ENCODE peak calls at places on chromosomes 11 and 22, in eight cellular contexts. P is stomach, M is upper lobe of left lung, F is HepG2, L is transverse colon, T is sigmoid colon, K is spleen, B is endothelial cell of umbilical vein. S is an unnamed sample.

GRCh38 chr11:93577291-93577690 is 34.1 kb upstream of the SMCO4 start:
- DNase-seq in L (no peak), K (no peak), M (no peak), B (no peak), P (no peak), T (no peak), F (no peak), S (no peak)

GRCh38 chr11:56637500-56637899 is 4.7 kb downstream of the OR5AP2 start:
- DNase-seq in T (no peak), P (no peak), B (no peak), M (no peak), F (no peak), L (no peak), K (no peak), S (no peak)

GRCh38 chr11:8017894-8018741 is 31.0 kb downstream of the EIF3F start:
- DNase-seq in L (no peak), M (peak; percentile 37), P (no peak), K (no peak), F (no peak), T (no peak), B (no peak), S (peak; percentile 49)

GRCh38 chr22:19067696-19068348 is 54.4 kb downstream of the DGCR2 start:
- DNase-seq in B (no peak), M (no peak), L (no peak), T (peak; percentile 48), F (no peak), P (no peak), K (no peak), S (no peak)

GRCh38 chr11:16841984-16842383 is 103.5 kb downstream of the C11orf58 start:
- DNase-seq in T (no peak), P (no peak), M (no peak), F (no peak), K (no peak), B (no peak), L (no peak), S (no peak)

GRCh38 chr11:77203901-77204755 is 76.1 kb downstream of the MYO7A start:
- DNase-seq in T (peak; percentile 50), M (peak; percentile 42), F (no peak), B (no peak), P (no peak), L (peak; percentile 1), K (peak; percentile 67), S (no peak)

GRCh38 chr22:26860233-26860765 is 202.9 kb downstream of the MIAT start:
- DNase-seq in F (no peak), B (no peak), M (no peak), P (no peak), T (no peak), K (no peak), L (no peak), S (no peak)

GRCh38 chr11:41201156-41201555 is 258.3 kb downstream of the LRRC4C start:
- DNase-seq in M (no peak), L (no peak), B (no peak), P (peak; percentile 26), F (peak; percentile 21), K (no peak), T (no peak), S (no peak)

GRCh38 chr11:120184946-120185677 is 25.7 kb upstream of the OAF start:
- DNase-seq in T (peak; percentile 92), M (no peak), L (peak; percentile 82), F (peak; percentile 93), P (peak; percentile 63), K (peak; percentile 74), B (no peak), S (no peak)

GRCh38 chr11:103024086-103024485 is 67.9 kb downstream of the DCUN1D5 start:
- DNase-seq in L (no peak), M (no peak), P (no peak), B (no peak), F (no peak), K (no peak), T (no peak), S (no peak)

GRCh38 chr22:43293661-43294392 is 49.3 kb downstream of the SCUBE1 start:
- DNase-seq in T (peak; percentile 97), B (peak; percentile 25), K (no peak), F (peak; percentile 90), L (peak; percentile 79), M (peak; percentile 77), P (peak; percentile 57), S (no peak)

GRCh38 chr11:35838071-35838470 is 105.8 kb upstream of the LDLRAD3 start:
- DNase-seq in L (no peak), M (no peak), B (no peak), P (no peak), T (no peak), K (no peak), F (no peak), S (no peak)

GRCh38 chr11:85694385-85694980 is 8.5 kb upstream of the CCDC89 start:
- DNase-seq in B (peak; percentile 66), K (no peak), P (no peak), F (peak; percentile 20), T (no peak), M (no peak), L (no peak), S (no peak)

GRCh38 chr11:110196241-110196754 is 100.1 kb downstream of the RDX start:
- DNase-seq in M (no peak), P (no peak), F (peak; percentile 25), B (peak; percentile 45), K (no peak), L (peak; percentile 20), T (no peak), S (no peak)

GRCh38 chr11:37088573-37088910 is 490.5 kb upstream of the RAG2 start:
- DNase-seq in B (no peak), K (no peak), F (no peak), M (no peak), L (no peak), P (no peak), T (no peak), S (no peak)

GRCh38 chr11:94020777-94021615 is at the start of gene HEPHL1:
- DNase-seq in L (no peak), M (no peak), B (no peak), K (no peak), P (no peak), F (no peak), T (no peak), S (no peak)

GRCh38 chr11:48307760-48308386 is 1.9 kb downstream of the OR4S1 start:
- DNase-seq in K (no peak), T (no peak), F (peak; percentile 53), L (peak; percentile 61), M (no peak), P (peak; percentile 70), B (peak; percentile 45), S (no peak)

GRCh38 chr22:30305906-30306628 is 16.8 kb upstream of the CASTOR1 start:
- DNase-seq in B (no peak), L (no peak), M (no peak), T (no peak), P (no peak), K (no peak), F (no peak), S (no peak)

GRCh38 chr11:9176550-9176949 is 85.2 kb upstream of the SCUBE2 start:
- DNase-seq in M (no peak), T (no peak), B (no peak), F (no peak), L (no peak), P (no peak), K (no peak), S (no peak)

DNA sequence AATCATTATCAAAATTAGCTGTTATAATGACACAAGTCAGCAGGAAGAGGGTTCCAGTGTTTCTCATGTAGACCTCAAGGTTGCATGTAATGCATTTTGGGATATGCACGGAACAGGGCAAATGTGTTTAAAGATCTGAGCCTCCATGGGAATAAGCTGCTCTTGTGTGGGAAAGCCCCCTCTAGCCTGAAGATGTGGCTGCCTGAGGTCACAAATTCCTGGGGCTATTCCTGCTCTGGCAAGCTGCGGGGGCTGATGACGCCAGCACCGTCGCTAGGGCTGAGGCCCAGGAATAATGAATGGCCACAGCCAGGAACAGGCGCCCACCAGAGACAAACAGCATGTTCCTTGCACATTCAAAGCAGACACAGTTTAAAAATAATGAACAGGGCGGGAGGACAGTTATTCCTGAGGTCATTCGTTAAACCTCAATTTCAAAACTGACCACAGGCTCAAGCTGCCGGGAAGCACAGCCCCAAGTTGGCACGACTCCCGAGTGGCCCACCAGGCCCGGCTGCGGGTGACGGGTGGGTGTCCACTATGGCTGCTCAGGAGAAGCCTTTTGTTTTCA is 11.7 kb downstream of the OSBPL5 start:
- DNase-seq in F (no peak), T (peak; percentile 93), M (peak; percentile 86), K (peak; percentile 73), P (no peak), L (peak; percentile 53), B (no peak), S (no peak)
- TF ChIP-seq POLR2A in F (no peak), T (no peak), M (no peak), K (no peak), P (no peak), L (no peak), B (no peak), S (no peak)

DNA sequence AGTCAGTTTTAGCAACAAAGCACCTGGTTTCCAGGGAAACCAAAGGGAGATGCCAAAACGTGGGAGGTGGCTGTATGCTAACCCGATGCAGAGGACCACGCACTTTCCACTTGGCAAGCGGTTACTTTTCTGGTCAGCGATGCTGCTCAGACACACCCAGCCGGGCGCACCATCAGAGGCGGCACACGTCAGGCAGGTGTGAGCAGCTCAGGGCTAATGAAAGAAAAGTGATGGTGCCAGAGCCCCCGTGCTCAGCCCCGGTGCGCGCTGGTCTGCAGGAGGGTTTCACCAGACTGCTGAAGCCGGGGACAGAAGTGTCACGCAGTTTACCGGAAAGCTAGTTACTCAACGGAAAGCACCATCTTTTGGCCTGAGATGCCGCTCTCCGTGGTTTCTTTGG is 5.7 kb downstream of the LTO1 start:
- DNase-seq in P (no peak), K (peak; percentile 62), L (no peak), F (no peak), M (peak; percentile 65), T (peak; percentile 54), B (no peak), S (no peak)
- H3K4me1 ChIP-seq in P (peaks cover 24% of the 10 kb centered on the region), K (peaks cover 33% of the 10 kb centered on the region), L (peaks cover 10% of the 10 kb centered on the region), F (peaks cover 58% of the 10 kb centered on the region), M (peaks cover 25% of the 10 kb centered on the region), T (peaks cover 25% of the 10 kb centered on the region), B (peaks cover 7% of the 10 kb centered on the region), S (peaks cover 23% of the 10 kb centered on the region)

DNA sequence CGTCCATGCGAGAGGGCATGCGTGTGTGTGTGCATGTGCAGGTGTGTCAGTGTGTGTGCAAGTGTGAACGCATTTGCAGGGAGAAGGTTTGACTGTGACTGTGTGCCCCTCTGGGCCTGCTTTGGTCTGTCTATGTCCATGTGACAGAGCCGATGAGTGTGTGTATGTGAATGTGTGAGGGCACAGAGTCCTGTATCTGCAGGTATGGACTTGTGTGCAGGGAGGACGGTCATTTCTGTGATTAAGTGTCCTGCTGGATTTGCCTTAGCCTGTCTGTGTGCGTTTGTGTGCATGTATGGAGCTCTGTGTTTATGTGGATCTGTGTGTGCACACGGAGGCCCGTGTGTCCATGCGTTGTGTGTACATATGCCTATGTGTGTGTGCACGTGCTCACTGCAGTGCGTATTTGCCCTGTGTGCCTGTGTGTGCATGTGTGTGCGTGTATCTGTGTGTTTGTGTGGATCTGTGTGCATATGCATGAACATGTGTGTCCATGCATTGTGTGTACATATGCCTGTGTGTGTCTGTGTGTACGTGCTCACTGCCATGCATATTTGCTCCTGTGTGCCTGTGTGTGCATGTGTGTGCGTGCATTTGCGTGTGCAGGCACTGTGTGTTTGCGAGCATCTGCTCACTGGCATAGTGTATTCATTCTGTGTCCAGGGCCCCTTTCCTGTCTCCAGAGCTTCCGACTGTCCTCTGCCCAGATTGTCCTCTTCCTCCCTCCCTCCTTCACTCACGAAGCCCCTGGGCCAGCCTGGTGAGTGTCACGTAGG is 5.6 kb downstream of the EMID1 start:
- DNase-seq in F (no peak), L (no peak), T (no peak), M (no peak), P (no peak), B (no peak), K (no peak), S (no peak)
- TF ChIP-seq POLR2AphosphoS5 in F (no peak), L (no peak), T (no peak), M (no peak), P (no peak), B (no peak), K (no peak), S (no peak)

GRCh38 chr11:74141908-74142307 is 28.9 kb downstream of the C2CD3 start:
- DNase-seq in B (no peak), L (no peak), M (no peak), T (no peak), F (no peak), K (no peak), P (no peak), S (no peak)
- TF ChIP-seq POLR2A in B (no peak), L (no peak), M (no peak), T (no peak), F (no peak), K (no peak), P (no peak), S (no peak)